ENCODE peak calls at places on chromosomes 7 and 10, in five cellular contexts. Z, K, P, T and C are unnamed samples.

GRCh38 chr10:2410049-2410448 is 657.3 kb upstream of the PFKP start:
- DNase-seq in Z (no peak), K (no peak), P (no peak), T (no peak), C (no peak)

GRCh38 chr7:69597278-69598076 is 798 bp upstream of the AUTS2 start:
- DNase-seq in Z (peak), K (no peak), P (peak), T (peak), C (peak)

GRCh38 chr10:48306870-48307531 is 524 bp downstream of the MAPK8 start:
- DNase-seq in Z (peak), K (peak), P (peak), T (peak), C (peak)

GRCh38 chr10:16689227-16689626 is 128.0 kb downstream of the RSU1 start:
- DNase-seq in Z (no peak), K (no peak), P (no peak), T (no peak), C (no peak)

GRCh38 chr10:125773702-125774101 is 1.9 kb downstream of the MMP21 start:
- DNase-seq in Z (no peak), K (no peak), P (no peak), T (no peak), C (no peak)

GRCh38 chr7:105808703-105809590 is 67.5 kb downstream of the ATXN7L1 start:
- DNase-seq in Z (no peak), K (no peak), P (no peak), T (no peak), C (no peak)

GRCh38 chr10:117444497-117445040 is 69.3 kb upstream of the PDZD8 start:
- DNase-seq in Z (no peak), K (no peak), P (no peak), T (no peak), C (no peak)

GRCh38 chr10:51602326-51602725 is 97.1 kb downstream of the CSTF2T start:
- DNase-seq in Z (no peak), K (no peak), P (no peak), T (no peak), C (no peak)

GRCh38 chr10:6400331-6400730 is 179.7 kb downstream of the PRKCQ start:
- DNase-seq in Z (no peak), K (no peak), P (no peak), T (no peak), C (no peak)

GRCh38 chr10:72637398-72637857 is 11.5 kb upstream of the MICU1 start:
- DNase-seq in Z (peak), K (no peak), P (no peak), T (peak), C (no peak)

GRCh38 chr7:33486626-33487025 is 357.3 kb downstream of the BBS9 start:
- DNase-seq in Z (no peak), K (no peak), P (no peak), T (no peak), C (no peak)

GRCh38 chr7:111392976-111393762 is 169.1 kb downstream of the IMMP2L start:
- DNase-seq in Z (no peak), K (no peak), P (no peak), T (no peak), C (no peak)

GRCh38 chr10:77289027-77289501 is 348.5 kb downstream of the KCNMA1 start:
- DNase-seq in Z (no peak), K (no peak), P (no peak), T (peak), C (no peak)

GRCh38 chr10:116049644-116050043 is 223.4 kb downstream of the GFRA1 start:
- DNase-seq in Z (no peak), K (no peak), P (no peak), T (no peak), C (no peak)

GRCh38 chr10:79193694-79194382 is 125.1 kb downstream of the ZMIZ1 start:
- DNase-seq in Z (no peak), K (no peak), P (no peak), T (no peak), C (no peak)

GRCh38 chr10:104441601-104442000 is 88.0 kb downstream of the CFAP58 start:
- DNase-seq in Z (no peak), K (no peak), P (peak), T (no peak), C (no peak)

GRCh38 chr10:6665847-6666246 is 85.8 kb upstream of the PRKCQ start:
- DNase-seq in Z (no peak), K (no peak), P (no peak), T (no peak), C (no peak)

GRCh38 chr7:123635551-123636359 is 19.9 kb upstream of the LMOD2 start:
- DNase-seq in Z (no peak), K (no peak), P (peak), T (peak), C (no peak)

GRCh38 chr10:109996225-109996624 is 11.6 kb upstream of the ADD3 start:
- DNase-seq in Z (no peak), K (no peak), P (peak), T (no peak), C (no peak)

GRCh38 chr10:109996766-109997171 is 11.0 kb upstream of the ADD3 start:
- DNase-seq in Z (no peak), K (no peak), P (peak), T (no peak), C (no peak)

GRCh38 chr10:109994711-109995110 is 13.1 kb upstream of the ADD3 start:
- DNase-seq in Z (no peak), K (no peak), P (no peak), T (no peak), C (no peak)

GRCh38 chr10:109993551-109993950 is 14.2 kb upstream of the ADD3 start:
- DNase-seq in Z (no peak), K (no peak), P (no peak), T (no peak), C (no peak)

DNA sequence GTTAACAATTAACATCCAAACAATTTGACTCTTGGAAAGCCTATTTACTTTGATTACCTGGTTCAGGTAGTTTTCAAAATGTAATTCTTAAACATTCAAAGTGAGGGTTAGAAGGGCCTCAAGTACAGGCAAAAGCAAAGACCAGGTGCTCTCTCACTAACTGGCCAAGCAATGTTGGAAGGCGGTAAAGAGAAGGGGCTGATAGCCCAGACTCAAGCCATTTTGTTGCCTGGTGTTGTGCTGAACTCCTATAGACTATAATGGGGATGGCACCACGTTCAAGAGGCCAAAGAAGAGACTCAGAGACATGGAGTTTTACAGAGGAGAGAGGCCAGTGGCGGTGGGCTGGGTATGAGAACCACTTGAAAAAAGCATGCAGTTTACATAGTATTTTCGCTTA is 12.6 kb upstream of the ADD3 start:
- DNase-seq in Z (no peak), K (no peak), P (no peak), T (no peak), C (no peak)
- H3K27ac ChIP-seq in Z (no peak), K (no peak), P (peak), T (no peak), C (no peak)

GRCh38 chr7:52447781-52448180 is 587.7 kb upstream of the POM121L12 start:
- DNase-seq in Z (no peak), K (no peak), P (no peak), T (no peak), C (no peak)
- H3K4me3 ChIP-seq in Z (no peak), K (no peak), P (no peak), T (no peak), C (no peak)

DNA sequence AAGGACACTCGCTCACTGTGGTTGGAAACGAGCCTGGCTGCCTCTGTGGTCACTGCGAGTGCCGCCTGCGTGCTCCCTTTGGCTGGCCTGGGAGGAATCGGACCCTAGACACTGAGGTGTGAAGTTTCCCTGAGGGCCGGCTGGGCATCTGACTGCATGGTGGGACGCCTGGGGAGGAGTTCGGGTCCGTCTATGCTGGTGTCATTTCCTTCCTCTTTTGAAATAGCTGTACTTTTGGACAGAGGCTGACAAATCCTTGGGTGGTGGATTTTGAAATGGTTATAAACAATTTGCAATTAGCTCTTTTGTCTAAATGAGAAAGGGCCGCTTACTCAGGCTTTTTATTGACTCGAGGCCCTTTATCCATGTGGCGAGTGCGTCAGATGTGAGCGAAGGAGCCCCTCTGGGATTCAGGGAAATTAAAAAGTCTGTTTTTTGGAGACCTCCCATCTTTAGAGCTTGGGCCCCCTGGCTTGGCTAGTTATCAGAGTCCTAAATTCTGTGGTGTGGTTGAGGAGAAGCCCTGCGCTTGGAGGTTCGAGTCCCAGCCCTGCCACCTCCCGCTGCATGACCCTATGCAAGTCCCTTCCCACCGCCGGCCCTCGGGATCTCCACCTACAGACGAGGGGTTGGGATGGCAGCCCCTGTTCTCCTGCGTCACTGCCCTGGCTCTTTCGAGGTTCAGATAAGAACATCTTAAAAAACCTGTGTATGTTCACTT is 147.1 kb downstream of the RGS10 start:
- DNase-seq in Z (peak), K (no peak), P (no peak), T (no peak), C (no peak)
- H3K27ac ChIP-seq in Z (peak), K (no peak), P (peak), T (no peak), C (no peak)

GRCh38 chr10:7967035-7967434 is 87.5 kb upstream of the GATA3 start:
- DNase-seq in Z (no peak), K (no peak), P (no peak), T (no peak), C (no peak)

GRCh38 chr10:7968510-7968909 is 86.0 kb upstream of the GATA3 start:
- DNase-seq in Z (no peak), K (no peak), P (no peak), T (no peak), C (no peak)

GRCh38 chr10:7972367-7972766 is 82.1 kb upstream of the GATA3 start:
- DNase-seq in Z (no peak), K (no peak), P (no peak), T (no peak), C (no peak)

GRCh38 chr10:7971949-7972348 is 82.5 kb upstream of the GATA3 start:
- DNase-seq in Z (no peak), K (no peak), P (no peak), T (no peak), C (no peak)

GRCh38 chr10:7969623-7970022 is 84.9 kb upstream of the GATA3 start:
- DNase-seq in Z (no peak), K (no peak), P (no peak), T (no peak), C (no peak)
- H3K4me3 ChIP-seq in Z (no peak), K (no peak), P (no peak), T (no peak), C (no peak)

GRCh38 chr7:102189756-102190155 is 96.9 kb upstream of the SH2B2 start:
- DNase-seq in Z (no peak), K (no peak), P (no peak), T (no peak), C (no peak)

GRCh38 chr7:102191556-102192203 is 95.0 kb upstream of the SH2B2 start:
- DNase-seq in Z (no peak), K (no peak), P (no peak), T (no peak), C (no peak)

GRCh38 chr7:102192790-102193189 is 93.9 kb upstream of the SH2B2 start:
- DNase-seq in Z (no peak), K (no peak), P (no peak), T (no peak), C (no peak)

GRCh38 chr7:102193806-102194205 is 92.9 kb upstream of the SH2B2 start:
- DNase-seq in Z (no peak), K (no peak), P (peak), T (no peak), C (no peak)

GRCh38 chr7:102190777-102191176 is 95.9 kb upstream of the SH2B2 start:
- DNase-seq in Z (no peak), K (no peak), P (no peak), T (no peak), C (no peak)
- H3K27ac ChIP-seq in Z (no peak), K (no peak), P (no peak), T (no peak), C (no peak)

DNA sequence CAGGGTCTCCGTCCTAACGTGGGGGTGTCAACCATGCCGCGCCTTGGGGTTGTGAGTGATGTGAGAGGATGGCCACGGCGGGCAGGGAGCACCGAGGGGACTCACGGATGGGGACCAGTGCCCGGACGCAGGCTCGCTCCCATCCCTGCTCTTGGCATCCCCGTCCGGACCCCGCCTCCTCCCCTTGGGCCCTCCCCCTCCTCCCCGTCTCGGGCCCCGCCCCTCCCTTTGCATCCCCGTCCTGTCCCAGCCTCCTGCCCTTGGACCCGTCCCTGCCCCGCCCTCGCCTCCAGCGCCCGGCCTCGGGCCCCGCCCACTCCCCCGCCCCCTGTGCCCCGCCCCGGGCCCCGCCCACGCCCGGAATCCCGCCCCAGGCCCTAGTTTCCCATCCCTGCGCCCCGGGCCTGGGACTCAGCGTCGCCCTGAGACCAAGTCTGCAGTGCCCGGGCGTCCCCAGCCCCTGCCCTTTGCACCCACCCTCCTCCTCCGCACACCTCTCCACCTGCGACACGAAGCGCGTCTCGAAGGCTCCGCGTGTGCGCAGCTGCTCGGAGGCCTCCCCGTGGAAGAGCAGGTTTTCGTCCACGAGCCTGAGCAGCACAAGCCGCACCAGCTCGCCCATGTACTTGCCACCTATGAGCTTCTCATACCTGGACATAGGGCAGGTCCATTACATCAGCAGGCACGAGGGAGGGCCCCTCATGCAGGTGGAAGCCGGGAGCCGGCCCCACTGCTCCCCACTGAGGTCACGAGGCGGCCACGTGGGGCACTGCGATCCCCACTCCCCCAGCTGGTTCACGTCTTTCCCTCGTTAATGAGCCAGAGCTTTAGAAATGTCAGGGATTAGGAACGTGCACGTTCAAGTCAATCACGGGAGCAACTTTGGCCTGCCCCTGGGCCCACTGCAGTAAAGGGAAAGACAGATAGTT is 5.1 kb upstream of the MYL7 start:
- DNase-seq in Z (peak), K (peak), P (peak), T (peak), C (peak)
- H3K4me3 ChIP-seq in Z (peak), K (peak), P (no peak), T (peak), C (peak)

GRCh38 chr7:37480642-37481041 is 32.0 kb upstream of the ELMO1 start:
- DNase-seq in Z (no peak), K (no peak), P (no peak), T (no peak), C (no peak)

GRCh38 chr7:37481722-37482288 is 33.1 kb upstream of the ELMO1 start:
- DNase-seq in Z (no peak), K (no peak), P (no peak), T (no peak), C (no peak)

GRCh38 chr7:37481154-37481553 is 32.5 kb upstream of the ELMO1 start:
- DNase-seq in Z (no peak), K (no peak), P (no peak), T (no peak), C (no peak)

GRCh38 chr7:37482953-37483352 is 34.3 kb upstream of the ELMO1 start:
- DNase-seq in Z (no peak), K (no peak), P (no peak), T (no peak), C (no peak)

GRCh38 chr7:37482505-37482904 is 33.8 kb upstream of the ELMO1 start:
- DNase-seq in Z (no peak), K (no peak), P (no peak), T (no peak), C (no peak)
- H3K27ac ChIP-seq in Z (no peak), K (no peak), P (no peak), T (no peak), C (no peak)

GRCh38 chr10:32953277-32953927 is 4.6 kb downstream of the ITGB1 start:
- DNase-seq in Z (no peak), K (no peak), P (no peak), T (no peak), C (no peak)

GRCh38 chr10:32952541-32953276 is 5.3 kb downstream of the ITGB1 start:
- DNase-seq in Z (no peak), K (no peak), P (no peak), T (no peak), C (no peak)

GRCh38 chr10:32954545-32955298 is 3.3 kb downstream of the ITGB1 start:
- DNase-seq in Z (no peak), K (no peak), P (no peak), T (no peak), C (no peak)

GRCh38 chr10:32955299-32955772 is 2.7 kb downstream of the ITGB1 start:
- DNase-seq in Z (no peak), K (no peak), P (no peak), T (no peak), C (no peak)

GRCh38 chr10:32954080-32954479 is 4.0 kb downstream of the ITGB1 start:
- DNase-seq in Z (no peak), K (no peak), P (no peak), T (no peak), C (no peak)
- H3K4me3 ChIP-seq in Z (peak), K (no peak), P (no peak), T (no peak), C (no peak)

GRCh38 chr7:55127135-55127551 is 108.3 kb downstream of the EGFR start:
- DNase-seq in Z (no peak), K (no peak), P (no peak), T (no peak), C (no peak)

GRCh38 chr7:55129409-55130078 is 110.7 kb downstream of the EGFR start:
- DNase-seq in Z (no peak), K (no peak), P (no peak), T (no peak), C (no peak)

GRCh38 chr7:55124989-55125875 is 106.4 kb downstream of the EGFR start:
- DNase-seq in Z (peak), K (no peak), P (no peak), T (no peak), C (no peak)

GRCh38 chr7:55128693-55129394 is 110.0 kb downstream of the EGFR start:
- DNase-seq in Z (peak), K (no peak), P (no peak), T (no peak), C (no peak)

DNA sequence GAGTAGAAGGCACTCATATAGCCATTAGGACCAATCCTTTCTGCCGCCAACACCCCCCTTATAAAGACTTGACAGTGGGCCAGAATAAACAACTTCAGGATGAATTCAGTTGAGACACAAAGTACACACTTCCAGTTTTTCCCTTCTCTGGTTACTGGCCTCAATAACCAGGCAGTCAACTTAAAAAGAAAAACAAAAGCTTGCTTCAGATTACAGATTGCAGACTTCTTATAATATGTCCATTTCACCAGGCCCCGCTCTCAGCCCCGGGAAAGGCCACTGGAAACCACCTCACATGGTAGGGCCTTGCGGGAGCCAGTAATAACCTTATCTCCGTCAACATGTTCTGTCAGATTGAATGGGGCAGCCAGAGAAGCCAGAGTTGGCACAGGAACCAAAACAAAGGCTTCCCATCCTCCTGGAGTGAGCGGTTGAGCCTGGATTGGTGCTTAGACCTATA is 108.8 kb downstream of the EGFR start:
- DNase-seq in Z (no peak), K (no peak), P (no peak), T (no peak), C (no peak)
- H3K27ac ChIP-seq in Z (peak), K (no peak), P (peak), T (no peak), C (peak)

GRCh38 chr7:8931906-8932646 is 498.7 kb downstream of the NXPH1 start:
- DNase-seq in Z (no peak), K (no peak), P (no peak), T (no peak), C (no peak)

GRCh38 chr7:8937204-8937603 is 503.8 kb downstream of the NXPH1 start:
- DNase-seq in Z (no peak), K (no peak), P (no peak), T (no peak), C (no peak)

GRCh38 chr7:8938036-8938435 is 504.6 kb downstream of the NXPH1 start:
- DNase-seq in Z (no peak), K (no peak), P (no peak), T (no peak), C (no peak)

DNA sequence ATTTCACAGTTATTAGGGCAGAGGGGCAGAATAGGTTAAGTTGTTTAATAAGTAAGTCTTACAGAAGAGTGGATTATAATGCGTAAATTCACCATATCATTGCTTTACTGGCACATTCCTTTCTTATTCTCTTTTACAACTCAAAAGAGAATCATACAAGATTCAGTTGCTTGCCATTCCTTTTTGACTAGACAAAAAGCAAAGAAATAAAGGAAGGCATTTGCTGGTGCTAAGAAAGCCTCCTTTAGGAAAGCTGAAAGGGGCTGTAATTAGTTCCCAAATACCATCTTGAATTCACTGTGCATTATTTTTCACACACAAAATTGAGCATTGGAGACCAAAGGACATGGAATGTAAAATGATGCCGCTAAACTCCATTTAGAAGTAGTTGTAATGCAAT is 499.3 kb downstream of the NXPH1 start:
- DNase-seq in Z (no peak), K (no peak), P (no peak), T (no peak), C (no peak)
- H3K4me3 ChIP-seq in Z (no peak), K (no peak), P (no peak), T (no peak), C (no peak)